ENCODE peak calls at places on chromosome 13, in four cellular contexts. R is mesendoderm, Z is neuronal stem cell, D is IMR-90. V is an unnamed sample.
A peak's percentile ranks its signal among the peaks of the same experiment; 100 is the strongest.

GRCh38 chr13:101942535-101943157 is 459.2 kb downstream of the FGF14 start:
- DNase-seq in R (no peak), Z (no peak), D (no peak), V (no peak)

GRCh38 chr13:102400619-102401125 is 1.2 kb downstream of the FGF14 start:
- DNase-seq in R (peak; percentile 37), Z (no peak), D (no peak), V (no peak)

GRCh38 chr13:112213467-112214245 is 146.7 kb downstream of the SOX1 start:
- DNase-seq in R (no peak), Z (no peak), D (no peak), V (no peak)

GRCh38 chr13:30792257-30793000 is 57.1 kb downstream of the ALOX5AP start:
- DNase-seq in R (peak; percentile 52), Z (peak; percentile 43), D (peak; percentile 94), V (peak; percentile 84)

GRCh38 chr13:104737713-104738112 is 1671.5 kb upstream of the SLC10A2 start:
- DNase-seq in R (no peak), Z (no peak), D (no peak), V (no peak)

GRCh38 chr13:50119593-50119992 is 104.3 kb downstream of the KCNRG start:
- DNase-seq in R (no peak), Z (no peak), D (peak; percentile 53), V (no peak)

GRCh38 chr13:60018536-60018935 is 145.2 kb downstream of the DIAPH3 start:
- DNase-seq in R (no peak), Z (no peak), D (no peak), V (no peak)

GRCh38 chr13:62250501-62251175 is 835.0 kb upstream of the PCDH20 start:
- DNase-seq in R (no peak), Z (no peak), D (no peak), V (peak; percentile 18)

GRCh38 chr13:91014696-91015095 is 332.8 kb upstream of the MIR17HG start:
- DNase-seq in R (no peak), Z (no peak), D (no peak), V (no peak)

GRCh38 chr13:87675851-87676250 is 4.7 kb downstream of the SLITRK5 start:
- DNase-seq in R (no peak), Z (no peak), D (no peak), V (no peak)

GRCh38 chr13:75495938-75496337 is 14.0 kb upstream of the TBC1D4 start:
- DNase-seq in R (no peak), Z (no peak), D (peak; percentile 80), V (peak; percentile 73)

GRCh38 chr13:68047889-68048288 is 817.8 kb upstream of the PCDH9 start:
- DNase-seq in R (peak; percentile 10), Z (no peak), D (no peak), V (no peak)

GRCh38 chr13:75365724-75366173 is 116.2 kb downstream of the TBC1D4 start:
- DNase-seq in R (peak; percentile 35), Z (no peak), D (peak; percentile 86), V (peak; percentile 62)

GRCh38 chr13:75279834-75280369 is 202.1 kb downstream of the TBC1D4 start:
- DNase-seq in R (peak; percentile 47), Z (no peak), D (no peak), V (no peak)

GRCh38 chr13:75489502-75490263 is 7.7 kb upstream of the TBC1D4 start:
- DNase-seq in R (no peak), Z (no peak), D (peak; percentile 69), V (peak; percentile 80)

GRCh38 chr13:93956416-93956815 is 523.1 kb downstream of the DCT start:
- DNase-seq in R (no peak), Z (no peak), D (no peak), V (no peak)

GRCh38 chr13:48078251-48078656 is 16.6 kb downstream of the MED4 start:
- DNase-seq in R (peak; percentile 56), Z (no peak), D (no peak), V (no peak)

GRCh38 chr13:99686157-99686572 is 184.9 kb downstream of the TM9SF2 start:
- DNase-seq in R (peak; percentile 90), Z (no peak), D (peak; percentile 4), V (peak; percentile 48)

GRCh38 chr13:28415994-28416411 is 78.9 kb downstream of the FLT1 start:
- DNase-seq in R (no peak), Z (no peak), D (no peak), V (peak; percentile 87)

GRCh38 chr13:45206340-45206739 is 5.5 kb upstream of the KCTD4 start:
- DNase-seq in R (no peak), Z (no peak), D (peak; percentile 96), V (peak; percentile 52)

GRCh38 chr13:94674609-94675348 is 37.6 kb downstream of the SOX21 start:
- DNase-seq in R (peak; percentile 79), Z (peak; percentile 69), D (peak; percentile 30), V (peak; percentile 52)

GRCh38 chr13:99929866-99930265 is 41.7 kb downstream of the ZIC5 start:
- DNase-seq in R (no peak), Z (no peak), D (no peak), V (no peak)

GRCh38 chr13:77532983-77533382 is 2.5 kb upstream of the SCEL start:
- DNase-seq in R (no peak), Z (no peak), D (no peak), V (peak; percentile 50)

GRCh38 chr13:90997951-90998350 is 349.5 kb upstream of the MIR17HG start:
- DNase-seq in R (no peak), Z (no peak), D (no peak), V (no peak)

GRCh38 chr13:31322025-31322424 is 122.2 kb downstream of the B3GLCT start:
- DNase-seq in R (no peak), Z (no peak), D (peak; percentile 7), V (peak; percentile 60)

GRCh38 chr13:111952814-111953213 is 114.1 kb upstream of the SOX1 start:
- DNase-seq in R (no peak), Z (no peak), D (no peak), V (no peak)

GRCh38 chr13:109288151-109288709 is 498.2 kb downstream of the IRS2 start:
- DNase-seq in R (no peak), Z (no peak), D (peak; percentile 25), V (no peak)

GRCh38 chr13:109287553-109287952 is 498.8 kb downstream of the IRS2 start:
- DNase-seq in R (no peak), Z (no peak), D (no peak), V (no peak)

GRCh38 chr13:109297628-109298027 is 488.8 kb downstream of the IRS2 start:
- DNase-seq in R (no peak), Z (no peak), D (peak; percentile 90), V (no peak)

DNA sequence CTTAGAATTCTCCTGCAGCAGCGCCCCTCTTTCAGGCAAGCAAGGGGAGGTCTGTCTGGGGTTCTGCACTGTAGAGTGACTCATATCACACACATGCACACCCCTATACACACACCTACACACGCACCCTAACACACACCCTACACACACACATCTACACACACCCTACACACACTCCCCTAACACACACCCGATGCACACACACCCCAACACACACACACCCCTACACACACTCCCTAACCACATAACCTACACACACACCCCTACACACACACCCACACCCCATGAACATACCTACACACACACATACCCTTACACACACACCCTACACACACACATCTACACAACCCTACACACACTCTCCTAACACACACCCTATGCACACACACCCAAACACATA is 493.2 kb downstream of the IRS2 start:
- DNase-seq in R (no peak), Z (no peak), D (no peak), V (no peak)
- H3K18ac ChIP-seq in R (no peak overlapping the region), Z (no peak overlapping the region), D (no peak overlapping the region), V (no peak overlapping the region)

GRCh38 chr13:40074338-40074737 is 418.9 kb downstream of the COG6 start:
- DNase-seq in R (peak; percentile 36), Z (no peak), D (no peak), V (no peak)

GRCh38 chr13:40079721-40080120 is 424.3 kb downstream of the COG6 start:
- DNase-seq in R (no peak), Z (no peak), D (no peak), V (no peak)

GRCh38 chr13:40080676-40081075 is 425.2 kb downstream of the COG6 start:
- DNase-seq in R (no peak), Z (no peak), D (no peak), V (no peak)

GRCh38 chr13:40076765-40077362 is 421.4 kb downstream of the COG6 start:
- DNase-seq in R (no peak), Z (no peak), D (no peak), V (no peak)

DNA sequence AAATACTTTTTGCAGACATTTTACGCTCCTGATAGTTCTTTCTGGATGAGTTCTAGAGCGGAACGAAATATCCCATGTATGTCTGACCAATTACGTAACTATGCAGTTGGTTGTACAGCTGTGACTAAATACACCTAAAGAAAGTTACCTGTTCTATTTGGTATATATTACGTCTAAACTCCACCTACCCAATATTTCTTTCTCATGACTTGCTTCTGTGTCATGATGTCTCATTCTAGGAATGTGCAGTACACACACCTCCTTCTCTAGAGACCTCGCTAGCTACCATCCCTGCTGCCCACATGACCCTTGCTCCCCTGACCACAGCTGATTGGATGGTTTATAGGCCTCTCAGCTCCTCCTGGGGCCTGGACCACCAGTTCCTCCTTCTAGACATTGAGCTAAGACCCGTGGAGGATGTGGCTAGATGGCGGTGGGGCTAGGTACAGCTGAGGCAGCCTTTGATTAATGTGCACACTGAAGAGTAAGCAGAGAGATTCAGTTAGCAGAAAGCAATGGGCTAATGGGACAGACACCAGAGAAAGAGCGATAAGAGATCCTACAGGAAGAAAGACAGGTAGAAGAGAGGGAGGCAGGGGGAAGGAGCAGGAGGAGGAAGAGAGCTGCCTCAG is 422.1 kb downstream of the COG6 start:
- DNase-seq in R (no peak), Z (no peak), D (no peak), V (peak; percentile 35)
- H3K18ac ChIP-seq in R (no peak overlapping the region), Z (no peak overlapping the region), D (no peak overlapping the region), V (no peak overlapping the region)

GRCh38 chr13:113401452-113402415 is 37.8 kb upstream of the GRTP1 start:
- DNase-seq in R (no peak), Z (no peak), D (no peak), V (no peak)
- H3K18ac ChIP-seq in R (no peak overlapping the region), Z (peak overlapping the region; percentile 83), D (no peak overlapping the region), V (no peak overlapping the region)

GRCh38 chr13:24505756-24506155 is 6.8 kb downstream of the PARP4 start:
- DNase-seq in R (no peak), Z (no peak), D (no peak), V (no peak)

GRCh38 chr13:24511824-24512207 is 762 bp downstream of the PARP4 start:
- DNase-seq in R (no peak), Z (no peak), D (no peak), V (no peak)

GRCh38 chr13:24512208-24513068 is at the start of gene PARP4:
- DNase-seq in R (peak; percentile 89), Z (peak; percentile 64), D (peak; percentile 85), V (peak; percentile 62)

GRCh38 chr13:24506698-24507335 is 5.8 kb downstream of the PARP4 start:
- DNase-seq in R (no peak), Z (no peak), D (no peak), V (no peak)

DNA sequence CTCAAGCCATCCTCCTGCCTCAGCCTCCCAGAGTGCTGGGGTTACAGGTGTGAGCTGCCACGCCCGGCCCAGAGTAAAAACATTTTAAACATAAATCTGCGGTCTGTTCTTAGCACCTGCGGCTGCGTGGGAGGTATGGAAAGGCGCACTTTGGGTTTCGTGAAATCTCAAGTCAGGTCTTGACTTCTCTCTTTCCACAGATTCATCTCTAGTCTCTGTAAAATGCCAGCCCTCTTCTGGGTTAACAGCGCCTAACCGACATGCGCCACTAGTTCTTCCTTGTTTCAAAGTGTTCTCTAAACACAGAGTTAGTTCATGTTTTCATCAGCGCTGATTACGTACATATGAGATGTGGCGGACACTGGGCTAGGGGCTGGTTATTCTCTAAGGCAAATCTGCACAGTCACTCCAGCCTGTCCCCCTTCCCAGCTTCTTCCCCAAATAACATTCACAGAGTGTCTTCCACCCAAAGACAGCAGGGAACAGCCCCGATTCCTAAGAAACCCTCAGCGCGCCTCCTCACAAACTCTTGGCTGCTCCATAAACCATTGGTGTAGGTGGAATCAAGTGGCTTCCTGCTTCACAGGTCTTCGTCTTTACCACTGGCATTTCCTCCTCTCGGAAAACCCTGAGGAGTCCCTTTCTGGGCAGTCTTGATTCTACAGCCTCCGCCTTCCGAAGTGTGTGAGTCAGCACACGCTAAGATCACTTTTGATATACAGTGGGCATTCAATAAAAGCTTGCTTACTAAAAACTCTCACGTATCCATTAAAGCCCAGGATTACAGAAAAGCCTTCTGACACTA is 1.4 kb downstream of the PARP4 start:
- DNase-seq in R (peak; percentile 83), Z (no peak), D (peak; percentile 91), V (peak; percentile 71)
- H3K18ac ChIP-seq in R (no peak overlapping the region), Z (no peak overlapping the region), D (peak overlapping the region; percentile 5), V (peak overlapping the region; percentile 51)

V was measured in trophoblast cell.